ENCODE peak calls at places on chromosomes 1 and 21, in five cellular contexts. W is foreskin fibroblast, L is cardiac fibroblast, Q is aorta, P is sigmoid colon. G is an unnamed sample.

GRCh38 chr1:9690440-9691107 is 39.0 kb downstream of the PIK3CD start:
- DNase-seq in W (no peak), L (no peak), Q (no peak), P (no peak), G (no peak)

GRCh38 chr1:174072546-174072945 is 50.4 kb upstream of the RC3H1 start:
- DNase-seq in W (peak), L (no peak), Q (no peak), P (no peak), G (no peak)

GRCh38 chr21:43921979-43922945 is 57.2 kb downstream of the AGPAT3 start:
- DNase-seq in W (peak), L (peak), Q (no peak), P (no peak), G (no peak)

GRCh38 chr1:235683653-235684052 is 34.1 kb upstream of the GNG4 start:
- DNase-seq in W (no peak), L (peak), Q (no peak), P (no peak), G (no peak)

GRCh38 chr1:201828451-201828819 is 522 bp upstream of the IPO9 start:
- DNase-seq in W (peak), L (no peak), Q (no peak), P (no peak), G (no peak)

GRCh38 chr1:180548686-180549326 is 10.0 kb upstream of the OVAAL start:
- DNase-seq in W (no peak), L (no peak), Q (no peak), P (no peak), G (no peak)

GRCh38 chr1:182925661-182926060 is 27.3 kb downstream of the SHCBP1L start:
- DNase-seq in W (no peak), L (no peak), Q (no peak), P (no peak), G (no peak)

GRCh38 chr1:235259133-235259778 is 68.7 kb downstream of the ARID4B start:
- DNase-seq in W (no peak), L (no peak), Q (no peak), P (no peak), G (no peak)

GRCh38 chr1:32116531-32116930 is 8.7 kb downstream of the KPNA6 start:
- DNase-seq in W (no peak), L (peak), Q (no peak), P (no peak), G (no peak)

GRCh38 chr21:44696572-44696971 is 400 bp upstream of the KRTAP10-12 start:
- DNase-seq in W (no peak), L (no peak), Q (no peak), P (no peak), G (no peak)

GRCh38 chr1:214277704-214278635 is 3.0 kb upstream of the SMYD2 start:
- DNase-seq in W (no peak), L (peak), Q (no peak), P (no peak), G (no peak)

GRCh38 chr21:27132270-27132669 is 165.4 kb upstream of the ADAMTS5 start:
- DNase-seq in W (peak), L (peak), Q (no peak), P (no peak), G (no peak)

GRCh38 chr1:112520166-112520565 is 11.4 kb downstream of the WNT2B start:
- DNase-seq in W (no peak), L (no peak), Q (no peak), P (no peak), G (no peak)

GRCh38 chr1:83491930-83492329 is 507.0 kb downstream of the TTLL7 start:
- DNase-seq in W (no peak), L (no peak), Q (no peak), P (no peak), G (no peak)

GRCh38 chr1:55215194-55216021 is at the start of gene USP24:
- DNase-seq in W (peak), L (peak), Q (peak), P (peak), G (peak)

GRCh38 chr1:229941785-229942184 is 125.3 kb upstream of the GALNT2 start:
- DNase-seq in W (peak), L (no peak), Q (no peak), P (no peak), G (no peak)

GRCh38 chr1:109913360-109913879 is 2.8 kb downstream of the CSF1 start:
- DNase-seq in W (no peak), L (no peak), Q (peak), P (no peak), G (no peak)
- H3K4me3 ChIP-seq in W (peak), L (peak), Q (no peak), P (peak), G (peak)

GRCh38 chr1:3746784-3747521 is 5.3 kb upstream of the CCDC27 start:
- DNase-seq in W (peak), L (peak), Q (peak), P (peak), G (peak)

GRCh38 chr1:3746389-3746783 is 5.9 kb upstream of the CCDC27 start:
- DNase-seq in W (peak), L (no peak), Q (no peak), P (no peak), G (no peak)

GRCh38 chr1:3745071-3745470 is 7.2 kb upstream of the CCDC27 start:
- DNase-seq in W (no peak), L (no peak), Q (no peak), P (no peak), G (no peak)

GRCh38 chr1:3744646-3745045 is 7.6 kb upstream of the CCDC27 start:
- DNase-seq in W (no peak), L (no peak), Q (no peak), P (no peak), G (no peak)

DNA sequence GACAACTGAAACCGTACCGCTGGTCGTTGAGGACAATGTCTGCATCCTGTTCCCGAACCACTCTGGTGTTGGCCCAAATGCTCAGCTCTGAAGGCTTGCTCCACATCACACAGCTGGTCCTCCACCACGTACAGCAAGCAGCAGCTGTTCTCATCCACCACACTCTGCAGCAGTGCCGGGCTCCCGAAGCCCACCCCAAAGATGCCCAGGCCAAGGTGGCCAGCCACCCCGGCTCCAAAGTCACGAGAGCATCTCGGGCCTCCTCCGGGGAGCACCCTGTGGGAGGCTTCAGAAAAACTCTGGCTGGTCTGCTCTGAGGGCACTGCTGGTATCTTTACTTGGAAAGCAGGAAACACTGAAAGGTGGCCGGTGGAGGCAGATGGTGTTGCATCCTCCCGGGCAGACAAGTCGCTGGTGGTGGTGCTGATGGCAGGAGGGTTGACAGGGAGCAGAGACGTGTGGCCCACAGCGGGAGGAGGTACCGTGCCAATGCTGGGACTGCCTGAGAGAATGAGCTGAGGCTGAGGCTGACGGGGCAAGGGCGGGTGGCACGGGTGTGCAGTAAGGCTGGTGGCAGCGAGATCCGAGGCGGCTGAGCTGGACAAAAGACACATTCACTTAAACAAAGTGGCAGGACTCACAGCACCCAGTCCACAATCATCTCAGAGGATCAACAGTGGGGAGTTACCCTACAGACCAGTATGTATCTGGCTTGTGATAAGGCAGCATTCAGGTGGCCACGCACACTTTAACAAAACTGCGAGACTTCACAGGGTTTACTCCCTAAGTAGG is 6.5 kb upstream of the CCDC27 start:
- DNase-seq in W (no peak), L (no peak), Q (no peak), P (no peak), G (no peak)
- H3K4me3 ChIP-seq in W (no peak), L (no peak), Q (no peak), P (peak), G (peak)

GRCh38 chr21:32300117-32300681 is 1.5 kb downstream of the MRAP start:
- DNase-seq in W (no peak), L (no peak), Q (no peak), P (no peak), G (peak)

GRCh38 chr21:32298658-32299081 is at the start of gene MRAP:
- DNase-seq in W (no peak), L (peak), Q (no peak), P (no peak), G (no peak)

GRCh38 chr21:32301596-32301995 is 2.9 kb downstream of the MRAP start:
- DNase-seq in W (no peak), L (no peak), Q (no peak), P (no peak), G (no peak)

GRCh38 chr21:32298148-32298559 is 501 bp upstream of the MRAP start:
- DNase-seq in W (peak), L (peak), Q (no peak), P (no peak), G (no peak)

GRCh38 chr21:32299695-32300094 is 1.0 kb downstream of the MRAP start:
- DNase-seq in W (no peak), L (no peak), Q (no peak), P (no peak), G (no peak)
- H3K4me3 ChIP-seq in W (no peak), L (no peak), Q (no peak), P (no peak), G (no peak)

DNA sequence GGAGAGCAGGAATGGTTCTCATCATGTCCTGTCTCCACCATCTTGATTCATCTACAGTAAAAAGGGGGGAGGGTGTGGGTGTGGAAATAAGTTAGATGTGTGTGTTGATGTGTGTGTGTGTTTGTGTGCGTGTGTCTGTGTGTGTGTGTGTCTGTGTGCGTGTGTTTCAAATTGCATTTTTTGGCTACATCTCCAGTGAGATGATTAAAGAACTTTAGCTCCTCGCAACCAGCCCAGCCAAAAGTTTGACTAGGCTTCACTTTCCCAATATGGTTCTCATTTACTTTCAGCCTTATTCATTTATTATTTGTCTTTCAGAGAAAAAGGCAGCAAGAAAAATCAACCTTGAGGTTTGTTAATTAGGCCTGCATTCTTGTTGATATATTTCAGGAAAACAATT is 14.7 kb upstream of the HAO2 start:
- DNase-seq in W (no peak), L (no peak), Q (no peak), P (no peak), G (no peak)
- H3K4me3 ChIP-seq in W (no peak), L (no peak), Q (no peak), P (no peak), G (no peak)

GRCh38 chr1:18948913-18949688 is 7.4 kb downstream of the IFFO2 start:
- DNase-seq in W (peak), L (peak), Q (peak), P (peak), G (no peak)
- H3K4me3 ChIP-seq in W (peak), L (peak), Q (no peak), P (peak), G (peak)

DNA sequence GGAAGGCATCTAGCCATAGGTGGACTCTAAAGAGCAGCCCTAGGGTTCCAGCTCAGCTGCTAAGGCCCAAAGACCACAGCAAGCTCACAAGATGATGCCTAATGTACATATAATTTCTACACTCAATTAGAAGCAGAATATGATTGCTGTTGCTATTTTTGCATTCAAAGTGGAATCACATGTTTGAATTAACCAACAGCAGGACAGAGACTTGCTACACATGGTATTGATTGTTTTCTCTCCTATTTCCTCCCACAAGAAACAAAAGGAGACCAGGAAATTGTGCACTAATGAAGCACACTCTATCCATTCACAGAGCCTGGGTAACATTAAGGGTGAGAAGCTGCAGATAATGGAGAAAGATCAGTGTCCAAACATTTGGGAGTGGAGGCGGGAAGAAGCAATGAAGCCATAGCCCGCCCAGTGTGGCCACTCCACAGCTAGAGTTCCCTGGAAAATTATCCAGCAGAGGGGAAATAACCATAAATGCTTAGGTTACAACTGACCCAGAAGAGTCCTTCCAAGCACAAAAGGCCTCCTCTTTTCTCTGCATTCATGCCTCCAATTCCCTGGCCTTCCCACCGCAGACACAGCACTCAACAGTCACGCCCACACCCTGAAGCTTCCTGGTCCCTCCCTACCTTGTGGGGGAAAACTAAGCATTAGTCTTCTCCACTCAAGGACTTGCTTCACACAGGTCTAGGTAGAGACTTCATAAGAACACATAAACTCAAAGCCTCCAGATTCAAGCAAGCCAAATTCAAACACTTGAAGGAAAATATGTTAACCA is 7.5 kb downstream of the CNN3 start:
- DNase-seq in W (peak), L (no peak), Q (no peak), P (no peak), G (no peak)
- H3K4me3 ChIP-seq in W (no peak), L (no peak), Q (no peak), P (peak), G (peak)

G was measured in coronary artery.